ENCODE peak calls at places on chromosomes 7 and 10, in nine cellular contexts. One of them, this sample, is unnamed.

GRCh38 chr10:13839430-13839986 is 252.7 kb downstream of the PRPF18 start:
- DNase-seq in stimulated activated effector memory CD8-positive, alpha-beta T cell treated with anti-CD3 and anti-CD28 coated beads, Interleukin-12 subunit alpha, Interleukin-12 subunit beta, amount 100 ng/mL, for 72 hours: no peak
- DNase-seq in substantia nigra: no peak
- DNase-seq in NCI-H2171: no peak
- DNase-seq in left lobe of liver: no peak
- DNase-seq in nephron progenitor cell: no peak
- DNase-seq in WERI-Rb-1: no peak
- DNase-seq in aorta: peak; percentile 85
- DNase-seq in GM04504: peak; percentile 57
- DNase-seq in this sample: no peak

GRCh38 chr10:89867964-89868363 is 166.6 kb downstream of the KIF20B start:
- DNase-seq in stimulated activated effector memory CD8-positive, alpha-beta T cell treated with anti-CD3 and anti-CD28 coated beads, Interleukin-12 subunit alpha, Interleukin-12 subunit beta, amount 100 ng/mL, for 72 hours: no peak
- DNase-seq in substantia nigra: no peak
- DNase-seq in NCI-H2171: no peak
- DNase-seq in left lobe of liver: no peak
- DNase-seq in nephron progenitor cell: no peak
- DNase-seq in WERI-Rb-1: no peak
- DNase-seq in aorta: no peak
- DNase-seq in GM04504: no peak
- DNase-seq in this sample: no peak

GRCh38 chr10:15379043-15379442 is 8.0 kb upstream of the FAM171A1 start:
- DNase-seq in stimulated activated effector memory CD8-positive, alpha-beta T cell treated with anti-CD3 and anti-CD28 coated beads, Interleukin-12 subunit alpha, Interleukin-12 subunit beta, amount 100 ng/mL, for 72 hours: no peak
- DNase-seq in substantia nigra: no peak
- DNase-seq in NCI-H2171: no peak
- DNase-seq in left lobe of liver: no peak
- DNase-seq in nephron progenitor cell: no peak
- DNase-seq in WERI-Rb-1: no peak
- DNase-seq in aorta: peak; percentile 21
- DNase-seq in GM04504: no peak
- DNase-seq in this sample: no peak

GRCh38 chr10:63595072-63595471 is 73.9 kb downstream of the REEP3 start:
- DNase-seq in stimulated activated effector memory CD8-positive, alpha-beta T cell treated with anti-CD3 and anti-CD28 coated beads, Interleukin-12 subunit alpha, Interleukin-12 subunit beta, amount 100 ng/mL, for 72 hours: no peak
- DNase-seq in substantia nigra: no peak
- DNase-seq in NCI-H2171: no peak
- DNase-seq in left lobe of liver: no peak
- DNase-seq in nephron progenitor cell: no peak
- DNase-seq in WERI-Rb-1: no peak
- DNase-seq in aorta: no peak
- DNase-seq in GM04504: no peak
- DNase-seq in this sample: no peak

GRCh38 chr10:121910673-121911420 is 17.0 kb downstream of the ATE1 start:
- DNase-seq in stimulated activated effector memory CD8-positive, alpha-beta T cell treated with anti-CD3 and anti-CD28 coated beads, Interleukin-12 subunit alpha, Interleukin-12 subunit beta, amount 100 ng/mL, for 72 hours: no peak
- DNase-seq in substantia nigra: no peak
- DNase-seq in NCI-H2171: no peak
- DNase-seq in left lobe of liver: no peak
- DNase-seq in nephron progenitor cell: no peak
- DNase-seq in WERI-Rb-1: no peak
- DNase-seq in aorta: no peak
- DNase-seq in GM04504: peak; percentile 25
- DNase-seq in this sample: peak; percentile 19

GRCh38 chr7:44636041-44636580 is 29.7 kb downstream of the OGDH start:
- DNase-seq in stimulated activated effector memory CD8-positive, alpha-beta T cell treated with anti-CD3 and anti-CD28 coated beads, Interleukin-12 subunit alpha, Interleukin-12 subunit beta, amount 100 ng/mL, for 72 hours: no peak
- DNase-seq in substantia nigra: no peak
- DNase-seq in NCI-H2171: no peak
- DNase-seq in left lobe of liver: peak; percentile 39
- DNase-seq in nephron progenitor cell: no peak
- DNase-seq in WERI-Rb-1: no peak
- DNase-seq in aorta: no peak
- DNase-seq in GM04504: no peak
- DNase-seq in this sample: no peak

GRCh38 chr10:110681023-110681681 is 37.0 kb downstream of the RBM20 start:
- DNase-seq in stimulated activated effector memory CD8-positive, alpha-beta T cell treated with anti-CD3 and anti-CD28 coated beads, Interleukin-12 subunit alpha, Interleukin-12 subunit beta, amount 100 ng/mL, for 72 hours: peak; percentile 20
- DNase-seq in substantia nigra: no peak
- DNase-seq in NCI-H2171: no peak
- DNase-seq in left lobe of liver: no peak
- DNase-seq in nephron progenitor cell: peak; percentile 67
- DNase-seq in WERI-Rb-1: peak; percentile 67
- DNase-seq in aorta: no peak
- DNase-seq in GM04504: no peak
- DNase-seq in this sample: peak; percentile 54

GRCh38 chr10:99450156-99450555 is 19.7 kb upstream of the GOT1 start:
- DNase-seq in stimulated activated effector memory CD8-positive, alpha-beta T cell treated with anti-CD3 and anti-CD28 coated beads, Interleukin-12 subunit alpha, Interleukin-12 subunit beta, amount 100 ng/mL, for 72 hours: no peak
- DNase-seq in substantia nigra: no peak
- DNase-seq in NCI-H2171: no peak
- DNase-seq in left lobe of liver: no peak
- DNase-seq in nephron progenitor cell: no peak
- DNase-seq in WERI-Rb-1: no peak
- DNase-seq in aorta: no peak
- DNase-seq in GM04504: no peak
- DNase-seq in this sample: no peak

GRCh38 chr7:134254311-134254710 is 62.4 kb downstream of the SLC35B4 start:
- DNase-seq in stimulated activated effector memory CD8-positive, alpha-beta T cell treated with anti-CD3 and anti-CD28 coated beads, Interleukin-12 subunit alpha, Interleukin-12 subunit beta, amount 100 ng/mL, for 72 hours: no peak
- DNase-seq in substantia nigra: no peak
- DNase-seq in NCI-H2171: no peak
- DNase-seq in left lobe of liver: no peak
- DNase-seq in nephron progenitor cell: no peak
- DNase-seq in WERI-Rb-1: no peak
- DNase-seq in aorta: no peak
- DNase-seq in GM04504: no peak
- DNase-seq in this sample: no peak

GRCh38 chr10:5559642-5560141 is 34.9 kb downstream of the CALML3 start:
- DNase-seq in stimulated activated effector memory CD8-positive, alpha-beta T cell treated with anti-CD3 and anti-CD28 coated beads, Interleukin-12 subunit alpha, Interleukin-12 subunit beta, amount 100 ng/mL, for 72 hours: no peak
- DNase-seq in substantia nigra: no peak
- DNase-seq in NCI-H2171: no peak
- DNase-seq in left lobe of liver: peak; percentile 5
- DNase-seq in nephron progenitor cell: no peak
- DNase-seq in WERI-Rb-1: no peak
- DNase-seq in aorta: peak; percentile 42
- DNase-seq in GM04504: peak; percentile 55
- DNase-seq in this sample: no peak

GRCh38 chr10:50310560-50311174 is 59.4 kb upstream of the ASAH2 start:
- DNase-seq in stimulated activated effector memory CD8-positive, alpha-beta T cell treated with anti-CD3 and anti-CD28 coated beads, Interleukin-12 subunit alpha, Interleukin-12 subunit beta, amount 100 ng/mL, for 72 hours: peak; percentile 5
- DNase-seq in substantia nigra: no peak
- DNase-seq in NCI-H2171: no peak
- DNase-seq in left lobe of liver: no peak
- DNase-seq in nephron progenitor cell: peak; percentile 30
- DNase-seq in WERI-Rb-1: peak; percentile 38
- DNase-seq in aorta: no peak
- DNase-seq in GM04504: no peak
- DNase-seq in this sample: peak; percentile 49

GRCh38 chr7:86926732-86927131 is 132.7 kb downstream of the ELAPOR2 start:
- DNase-seq in stimulated activated effector memory CD8-positive, alpha-beta T cell treated with anti-CD3 and anti-CD28 coated beads, Interleukin-12 subunit alpha, Interleukin-12 subunit beta, amount 100 ng/mL, for 72 hours: no peak
- DNase-seq in substantia nigra: no peak
- DNase-seq in NCI-H2171: peak; percentile 44
- DNase-seq in left lobe of liver: no peak
- DNase-seq in nephron progenitor cell: peak; percentile 29
- DNase-seq in WERI-Rb-1: peak; percentile 36
- DNase-seq in aorta: no peak
- DNase-seq in GM04504: peak; percentile 40
- DNase-seq in this sample: peak; percentile 68

GRCh38 chr10:93518531-93518930 is 22.1 kb downstream of the CEP55 start:
- DNase-seq in stimulated activated effector memory CD8-positive, alpha-beta T cell treated with anti-CD3 and anti-CD28 coated beads, Interleukin-12 subunit alpha, Interleukin-12 subunit beta, amount 100 ng/mL, for 72 hours: no peak
- DNase-seq in substantia nigra: no peak
- DNase-seq in NCI-H2171: no peak
- DNase-seq in left lobe of liver: no peak
- DNase-seq in nephron progenitor cell: no peak
- DNase-seq in WERI-Rb-1: no peak
- DNase-seq in aorta: no peak
- DNase-seq in GM04504: no peak
- DNase-seq in this sample: no peak

GRCh38 chr10:84822926-84823325 is 494.5 kb downstream of the CCSER2 start:
- DNase-seq in stimulated activated effector memory CD8-positive, alpha-beta T cell treated with anti-CD3 and anti-CD28 coated beads, Interleukin-12 subunit alpha, Interleukin-12 subunit beta, amount 100 ng/mL, for 72 hours: no peak
- DNase-seq in substantia nigra: no peak
- DNase-seq in NCI-H2171: peak; percentile 10
- DNase-seq in left lobe of liver: no peak
- DNase-seq in nephron progenitor cell: no peak
- DNase-seq in WERI-Rb-1: no peak
- DNase-seq in aorta: no peak
- DNase-seq in GM04504: no peak
- DNase-seq in this sample: no peak

GRCh38 chr10:16984242-16984641 is 145.4 kb downstream of the CUBN start:
- DNase-seq in stimulated activated effector memory CD8-positive, alpha-beta T cell treated with anti-CD3 and anti-CD28 coated beads, Interleukin-12 subunit alpha, Interleukin-12 subunit beta, amount 100 ng/mL, for 72 hours: no peak
- DNase-seq in substantia nigra: no peak
- DNase-seq in NCI-H2171: no peak
- DNase-seq in left lobe of liver: no peak
- DNase-seq in nephron progenitor cell: no peak
- DNase-seq in WERI-Rb-1: no peak
- DNase-seq in aorta: no peak
- DNase-seq in GM04504: no peak
- DNase-seq in this sample: no peak

GRCh38 chr10:113073549-113074189 is 123.6 kb downstream of the TCF7L2 start:
- DNase-seq in stimulated activated effector memory CD8-positive, alpha-beta T cell treated with anti-CD3 and anti-CD28 coated beads, Interleukin-12 subunit alpha, Interleukin-12 subunit beta, amount 100 ng/mL, for 72 hours: no peak
- DNase-seq in substantia nigra: no peak
- DNase-seq in NCI-H2171: no peak
- DNase-seq in left lobe of liver: peak; percentile 83
- DNase-seq in nephron progenitor cell: no peak
- DNase-seq in WERI-Rb-1: no peak
- DNase-seq in aorta: peak; percentile 92
- DNase-seq in GM04504: peak; percentile 86
- DNase-seq in this sample: no peak

GRCh38 chr10:98149858-98150257 is 15.4 kb downstream of the R3HCC1L start:
- DNase-seq in stimulated activated effector memory CD8-positive, alpha-beta T cell treated with anti-CD3 and anti-CD28 coated beads, Interleukin-12 subunit alpha, Interleukin-12 subunit beta, amount 100 ng/mL, for 72 hours: no peak
- DNase-seq in substantia nigra: no peak
- DNase-seq in NCI-H2171: no peak
- DNase-seq in left lobe of liver: no peak
- DNase-seq in nephron progenitor cell: no peak
- DNase-seq in WERI-Rb-1: no peak
- DNase-seq in aorta: no peak
- DNase-seq in GM04504: no peak
- DNase-seq in this sample: no peak

GRCh38 chr10:32489158-32489557 is 43.2 kb downstream of the CCDC7 start:
- DNase-seq in stimulated activated effector memory CD8-positive, alpha-beta T cell treated with anti-CD3 and anti-CD28 coated beads, Interleukin-12 subunit alpha, Interleukin-12 subunit beta, amount 100 ng/mL, for 72 hours: no peak
- DNase-seq in substantia nigra: no peak
- DNase-seq in NCI-H2171: no peak
- DNase-seq in left lobe of liver: no peak
- DNase-seq in nephron progenitor cell: no peak
- DNase-seq in WERI-Rb-1: no peak
- DNase-seq in aorta: no peak
- DNase-seq in GM04504: no peak
- DNase-seq in this sample: peak; percentile 5

GRCh38 chr7:30330134-30331111 is 46.0 kb downstream of the ZNRF2 start:
- DNase-seq in stimulated activated effector memory CD8-positive, alpha-beta T cell treated with anti-CD3 and anti-CD28 coated beads, Interleukin-12 subunit alpha, Interleukin-12 subunit beta, amount 100 ng/mL, for 72 hours: no peak
- DNase-seq in substantia nigra: no peak
- DNase-seq in NCI-H2171: no peak
- DNase-seq in left lobe of liver: no peak
- DNase-seq in nephron progenitor cell: no peak
- DNase-seq in WERI-Rb-1: no peak
- DNase-seq in aorta: no peak
- DNase-seq in GM04504: no peak
- DNase-seq in this sample: no peak

GRCh38 chr10:115882021-115882420 is 391.0 kb downstream of the GFRA1 start:
- DNase-seq in stimulated activated effector memory CD8-positive, alpha-beta T cell treated with anti-CD3 and anti-CD28 coated beads, Interleukin-12 subunit alpha, Interleukin-12 subunit beta, amount 100 ng/mL, for 72 hours: no peak
- DNase-seq in substantia nigra: no peak
- DNase-seq in NCI-H2171: no peak
- DNase-seq in left lobe of liver: no peak
- DNase-seq in nephron progenitor cell: no peak
- DNase-seq in WERI-Rb-1: no peak
- DNase-seq in aorta: no peak
- DNase-seq in GM04504: no peak
- DNase-seq in this sample: no peak

GRCh38 chr7:102286237-102287081 is at the start of gene SH2B2:
- DNase-seq in stimulated activated effector memory CD8-positive, alpha-beta T cell treated with anti-CD3 and anti-CD28 coated beads, Interleukin-12 subunit alpha, Interleukin-12 subunit beta, amount 100 ng/mL, for 72 hours: peak; percentile 47
- DNase-seq in substantia nigra: peak; percentile 17
- DNase-seq in NCI-H2171: peak; percentile 61
- DNase-seq in left lobe of liver: peak; percentile 64
- DNase-seq in nephron progenitor cell: peak; percentile 77
- DNase-seq in WERI-Rb-1: peak; percentile 60
- DNase-seq in aorta: peak; percentile 91
- DNase-seq in GM04504: peak; percentile 38
- DNase-seq in this sample: peak; percentile 52

GRCh38 chr7:77450613-77451012 is 34.5 kb upstream of the GSAP start:
- DNase-seq in stimulated activated effector memory CD8-positive, alpha-beta T cell treated with anti-CD3 and anti-CD28 coated beads, Interleukin-12 subunit alpha, Interleukin-12 subunit beta, amount 100 ng/mL, for 72 hours: no peak
- DNase-seq in substantia nigra: no peak
- DNase-seq in NCI-H2171: no peak
- DNase-seq in left lobe of liver: no peak
- DNase-seq in nephron progenitor cell: no peak
- DNase-seq in WERI-Rb-1: no peak
- DNase-seq in aorta: no peak
- DNase-seq in GM04504: no peak
- DNase-seq in this sample: no peak